ENCODE peak calls at places on chromosomes 2 and 18, in eight cellular contexts. V, G, O, E, H, A, D and W are unnamed samples.

GRCh38 chr18:13185675-13186198 is 32.8 kb upstream of the LDLRAD4 start:
- DNase-seq in V (no peak), G (no peak), O (no peak), E (no peak), H (no peak), A (no peak), D (no peak), W (no peak)

GRCh38 chr2:86293612-86294011 is 43.8 kb downstream of the REEP1 start:
- DNase-seq in V (no peak), G (no peak), O (no peak), E (no peak), H (no peak), A (no peak), D (no peak), W (no peak)

GRCh38 chr2:123513351-123513750 is 511.7 kb upstream of the CNTNAP5 start:
- DNase-seq in V (no peak), G (no peak), O (no peak), E (no peak), H (no peak), A (no peak), D (no peak), W (no peak)

GRCh38 chr2:196592331-196592911 is 47.1 kb upstream of the CCDC150 start:
- DNase-seq in V (peak), G (peak), O (no peak), E (no peak), H (no peak), A (peak), D (peak), W (no peak)

GRCh38 chr2:239936838-239937581 is 88.1 kb downstream of the NDUFA10 start:
- DNase-seq in V (peak), G (no peak), O (no peak), E (peak), H (no peak), A (no peak), D (no peak), W (no peak)

GRCh38 chr2:179579744-179580143 is 281.7 kb downstream of the ZNF385B start:
- DNase-seq in V (no peak), G (no peak), O (no peak), E (no peak), H (no peak), A (no peak), D (no peak), W (no peak)

GRCh38 chr18:8959551-8960135 is 142.9 kb upstream of the NDUFV2 start:
- DNase-seq in V (no peak), G (no peak), O (no peak), E (no peak), H (no peak), A (no peak), D (no peak), W (no peak)

GRCh38 chr2:38615237-38615636 is 12.5 kb upstream of the HNRNPLL start:
- DNase-seq in V (no peak), G (no peak), O (no peak), E (no peak), H (no peak), A (no peak), D (no peak), W (no peak)

GRCh38 chr2:36441816-36442215 is 86.2 kb downstream of the CRIM1 start:
- DNase-seq in V (no peak), G (no peak), O (no peak), E (no peak), H (no peak), A (no peak), D (no peak), W (peak)

GRCh38 chr2:235701206-235701605 is 207.4 kb downstream of the AGAP1 start:
- DNase-seq in V (no peak), G (no peak), O (no peak), E (peak), H (no peak), A (no peak), D (peak), W (no peak)

GRCh38 chr2:112006076-112006410 is 49.0 kb upstream of the TMEM87B start:
- DNase-seq in V (no peak), G (no peak), O (no peak), E (no peak), H (peak), A (no peak), D (no peak), W (peak)

GRCh38 chr2:240991378-240992263 is 6.8 kb upstream of the SNED1 start:
- DNase-seq in V (peak), G (peak), O (peak), E (peak), H (peak), A (no peak), D (no peak), W (peak)

GRCh38 chr2:96117701-96118588 is 1.6 kb upstream of the ADRA2B start:
- DNase-seq in V (no peak), G (peak), O (no peak), E (no peak), H (no peak), A (no peak), D (peak), W (no peak)

GRCh38 chr2:157174321-157174720 is 83.2 kb upstream of the GALNT5 start:
- DNase-seq in V (no peak), G (no peak), O (no peak), E (no peak), H (no peak), A (no peak), D (no peak), W (peak)

GRCh38 chr2:234458466-234458865 is 38.4 kb downstream of the ARL4C start:
- DNase-seq in V (no peak), G (no peak), O (no peak), E (no peak), H (no peak), A (no peak), D (no peak), W (no peak)

GRCh38 chr2:217795706-217796465 is 206.9 kb downstream of the TNS1 start:
- DNase-seq in V (peak), G (no peak), O (no peak), E (peak), H (no peak), A (no peak), D (no peak), W (no peak)

GRCh38 chr2:202172439-202173191 is 65.8 kb downstream of the SUMO1 start:
- DNase-seq in V (no peak), G (no peak), O (no peak), E (no peak), H (peak), A (no peak), D (no peak), W (no peak)

DNA sequence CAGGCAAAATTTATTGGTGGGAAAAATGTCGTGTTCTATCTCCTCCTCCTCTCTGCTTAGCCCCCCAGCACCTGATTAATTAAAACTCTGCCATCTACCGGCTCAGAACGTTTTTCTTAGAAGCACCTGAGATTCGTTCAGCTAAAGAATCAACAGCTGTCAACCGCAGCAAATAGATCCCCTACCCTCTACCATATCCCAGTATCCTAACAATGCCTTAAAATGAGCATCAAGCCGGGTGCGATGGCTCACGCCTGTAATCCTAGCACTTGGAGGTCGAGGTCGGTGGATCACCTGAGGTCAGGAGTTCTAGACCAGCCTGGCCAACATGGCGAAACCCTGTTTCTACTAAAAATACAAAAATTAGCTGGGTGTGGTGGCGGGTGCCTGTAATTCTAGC is 165.4 kb downstream of the FMNL2 start:
- DNase-seq in V (no peak), G (no peak), O (no peak), E (no peak), H (no peak), A (no peak), D (no peak), W (no peak)
- TF ChIP-seq CTCF in V (no peak), G (no peak), O (no peak), E (no peak), H (no peak), A (no peak), D (no peak), W (no peak)

GRCh38 chr2:82344670-82345069 is 2040.1 kb upstream of the LRRTM1 start:
- DNase-seq in V (no peak), G (no peak), O (no peak), E (no peak), H (no peak), A (no peak), D (no peak), W (no peak)
- TF ChIP-seq CTCF in V (peak), G (no peak), O (no peak), E (no peak), H (no peak), A (peak), D (no peak), W (no peak)

GRCh38 chr2:216408426-216409315 is 3.6 kb upstream of the SMARCAL1 start:
- DNase-seq in V (no peak), G (no peak), O (no peak), E (no peak), H (no peak), A (no peak), D (peak), W (no peak)
- TF ChIP-seq CTCF in V (no peak), G (no peak), O (no peak), E (no peak), H (no peak), A (no peak), D (peak), W (no peak)

DNA sequence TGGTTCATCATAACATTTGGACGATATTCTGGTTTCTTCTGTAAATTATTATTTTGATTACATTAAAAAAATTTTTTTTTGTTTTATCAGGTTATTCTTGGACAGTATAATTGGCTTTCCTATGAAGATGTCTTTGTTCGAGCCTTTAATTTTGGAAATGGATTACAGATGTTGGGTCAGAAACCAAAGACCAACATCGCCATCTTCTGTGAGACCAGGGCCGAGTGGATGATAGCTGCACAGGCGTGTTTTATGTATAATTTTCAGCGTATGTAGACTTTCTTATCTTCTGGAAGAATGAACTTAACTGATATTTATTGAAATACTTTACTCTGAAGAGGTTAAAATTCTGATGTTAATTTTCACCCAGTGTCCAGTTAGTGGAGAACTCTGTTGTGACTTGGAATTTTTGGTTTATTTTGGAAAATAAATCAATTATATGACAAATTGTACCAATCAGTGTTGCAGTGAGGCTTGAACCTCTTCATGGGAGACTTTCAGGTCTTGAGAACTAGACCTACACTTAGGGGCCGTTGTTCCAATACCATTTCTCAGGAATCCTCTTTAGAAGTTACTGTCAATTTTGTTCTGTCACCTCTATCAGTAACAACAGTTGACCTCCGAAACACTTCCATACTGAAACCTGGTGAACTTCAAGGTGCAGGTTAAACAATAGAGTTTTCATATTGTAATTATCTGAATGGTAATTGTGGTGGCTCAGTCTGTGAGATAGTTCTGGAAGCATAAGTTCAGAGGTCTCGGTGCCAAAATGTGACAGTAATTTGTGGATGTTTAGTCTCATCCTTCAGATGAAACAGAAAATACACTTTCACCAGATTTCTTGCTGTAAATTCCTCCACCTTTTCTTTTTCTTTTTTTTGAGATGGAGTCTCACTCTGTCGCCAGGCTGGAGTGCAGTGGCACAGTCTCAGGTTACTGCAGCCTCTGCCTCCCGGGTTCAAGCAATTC is 55.7 kb downstream of the ACSL3 start:
- DNase-seq in V (no peak), G (no peak), O (no peak), E (no peak), H (no peak), A (no peak), D (no peak), W (no peak)
- TF ChIP-seq CTCF in V (peak), G (no peak), O (no peak), E (no peak), H (peak), A (peak), D (no peak), W (no peak)

DNA sequence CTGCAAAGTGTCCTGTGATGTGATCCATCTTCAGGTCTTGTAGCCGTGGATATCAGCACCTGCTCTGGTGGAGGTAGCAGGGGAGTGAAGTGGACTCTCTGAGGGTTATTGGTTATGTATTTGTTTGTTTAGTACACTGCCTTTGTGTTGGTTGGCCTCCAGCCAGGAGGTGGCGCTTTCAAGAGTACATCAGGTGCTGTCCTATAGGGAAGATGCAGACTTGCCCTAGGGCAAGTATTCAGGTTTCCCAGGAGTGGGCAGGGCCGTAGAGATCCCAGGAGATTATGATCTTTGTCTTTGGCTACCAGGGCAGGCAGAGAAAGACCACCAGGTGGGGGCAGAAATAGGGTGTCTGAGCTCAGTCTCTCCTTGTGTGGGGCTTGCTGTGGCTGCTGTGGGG is 411.8 kb downstream of the SOX11 start:
- DNase-seq in V (no peak), G (no peak), O (no peak), E (no peak), H (no peak), A (no peak), D (peak), W (no peak)
- TF ChIP-seq CTCF in V (peak), G (no peak), O (no peak), E (no peak), H (no peak), A (no peak), D (peak), W (no peak)

DNA sequence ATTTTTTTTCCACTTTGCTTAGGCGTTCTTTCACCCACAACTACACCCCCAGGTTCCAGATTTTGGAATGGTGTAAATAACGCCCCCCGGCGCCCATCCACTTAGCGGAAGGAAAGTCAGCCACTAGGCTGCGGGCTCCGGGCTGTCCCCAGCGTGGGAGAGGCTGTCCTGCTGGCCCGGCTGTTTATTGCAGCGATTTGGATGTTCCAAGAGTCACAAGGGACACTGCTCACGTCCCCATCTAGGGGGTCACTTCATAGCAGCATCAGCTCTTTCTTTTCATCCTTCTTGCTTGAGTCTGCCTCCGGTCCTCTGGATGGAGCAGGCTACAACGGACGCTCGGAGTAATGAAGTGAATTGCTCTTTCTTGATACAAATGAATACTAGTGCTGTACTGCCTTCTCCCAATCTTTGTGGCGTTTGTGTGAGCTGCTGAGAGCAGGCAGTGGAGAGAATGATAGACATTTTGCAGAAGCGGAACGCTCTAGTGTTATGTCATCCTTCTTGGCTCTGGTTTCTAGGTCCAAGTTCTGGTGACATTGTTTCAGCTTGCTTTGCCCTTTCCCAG is 50.7 kb upstream of the PAIP2B start:
- DNase-seq in V (no peak), G (peak), O (no peak), E (peak), H (no peak), A (peak), D (peak), W (no peak)
- TF ChIP-seq CTCF in V (peak), G (peak), O (peak), E (peak), H (peak), A (peak), D (peak), W (peak)

DNA sequence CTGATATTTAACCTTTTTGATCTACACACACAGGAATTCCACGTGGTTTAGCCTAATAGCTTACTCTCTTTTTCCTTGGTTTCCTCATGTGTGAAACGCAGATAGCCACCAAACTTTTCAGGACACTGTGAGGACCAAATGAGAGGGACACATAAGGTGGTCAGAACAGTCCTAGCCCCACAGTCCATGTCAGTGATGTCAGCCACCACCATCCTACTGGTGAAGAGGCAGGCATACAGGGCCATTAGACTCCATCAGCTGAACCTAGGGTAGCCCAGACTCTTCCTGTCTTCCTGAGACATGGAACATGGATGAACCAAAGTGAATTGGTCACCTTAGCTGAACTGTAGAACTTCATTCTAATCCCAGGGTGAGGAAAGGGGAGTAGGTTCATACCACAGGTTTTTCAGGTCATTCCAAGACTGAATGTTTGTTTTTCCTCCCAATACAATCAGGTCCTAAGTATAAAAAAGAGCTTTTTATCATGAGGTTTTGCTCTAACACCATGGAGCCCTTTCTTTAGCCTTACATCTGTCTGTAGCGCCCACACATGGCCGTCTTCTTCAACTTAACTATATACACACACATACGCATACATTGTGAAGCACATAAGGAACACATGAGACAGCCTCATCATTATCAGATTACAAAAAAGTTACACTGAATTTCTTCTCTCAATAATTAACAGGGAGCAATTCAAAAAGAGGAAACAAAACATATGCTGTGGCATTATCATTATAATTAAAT is 18.4 kb upstream of the NFE2L2 start:
- DNase-seq in V (no peak), G (no peak), O (no peak), E (no peak), H (no peak), A (no peak), D (no peak), W (no peak)
- TF ChIP-seq CTCF in V (no peak), G (no peak), O (no peak), E (no peak), H (no peak), A (no peak), D (no peak), W (no peak)